ENCODE peak calls at places on chromosome 21, in eight cellular contexts. Y, V, R, D, C, L, I and Z are unnamed samples.

GRCh38 chr21:44548381-44548780 is 2.9 kb downstream of the KRTAP10-2 start:
- DNase-seq in C (no peak), L (no peak), R (no peak), Y (no peak), I (no peak), V (no peak), D (no peak), Z (no peak)

GRCh38 chr21:44547656-44548331 is 3.5 kb downstream of the KRTAP10-2 start:
- DNase-seq in R (no peak), L (peak; percentile 41), Y (no peak), C (no peak), V (no peak), I (no peak), D (no peak), Z (no peak)

GRCh38 chr21:34022557-34023335 is 50.6 kb upstream of the MRPS6 start:
- DNase-seq in Y (no peak), D (no peak), R (no peak), C (no peak), V (peak; percentile 68), L (peak; percentile 28), I (no peak), Z (no peak)

GRCh38 chr21:37564924-37565529 is 198.5 kb downstream of the DYRK1A start:
- DNase-seq in Y (no peak), R (no peak), D (no peak), C (no peak), V (no peak), L (no peak), I (no peak), Z (no peak)

GRCh38 chr21:33355996-33356395 is 31.2 kb downstream of the IFNAR1 start:
- DNase-seq in R (no peak), V (no peak), Y (no peak), L (no peak), I (no peak), C (no peak), D (no peak), Z (no peak)

GRCh38 chr21:38721983-38722382 is 83.7 kb upstream of the ETS2 start:
- DNase-seq in D (no peak), Y (no peak), R (no peak), C (peak; percentile 56), V (no peak), I (no peak), L (no peak), Z (no peak)

GRCh38 chr21:34889287-34889536 is 159.9 kb downstream of the RUNX1 start:
- DNase-seq in R (no peak), V (peak; percentile 75), C (peak; percentile 80), L (peak; percentile 51), D (peak; percentile 78), Y (no peak), I (no peak), Z (no peak)

GRCh38 chr21:44730028-44730395 is 18.6 kb upstream of the TSPEAR start:
- DNase-seq in Y (no peak), D (no peak), V (no peak), L (no peak), R (no peak), C (no peak), I (no peak), Z (no peak)

GRCh38 chr21:34280987-34281386 is 82.8 kb upstream of the KCNE2 start:
- DNase-seq in L (no peak), V (peak; percentile 71), D (no peak), Y (no peak), I (no peak), C (peak; percentile 2), R (no peak), Z (no peak)

GRCh38 chr21:32611471-32611997 is 643 bp downstream of the CFAP298 start:
- DNase-seq in R (no peak), I (no peak), Y (no peak), D (peak; percentile 11), L (peak; percentile 35), C (peak; percentile 17), V (no peak), Z (no peak)

GRCh38 chr21:15491100-15491499 is 238.7 kb upstream of the USP25 start:
- DNase-seq in C (no peak), I (no peak), R (no peak), D (no peak), L (no peak), V (no peak), Y (no peak), Z (no peak)

GRCh38 chr21:25664462-25665070 is 25.5 kb downstream of the JAM2 start:
- DNase-seq in Y (no peak), V (no peak), D (peak; percentile 4), I (no peak), C (no peak), R (no peak), L (no peak), Z (no peak)

GRCh38 chr21:33801424-33802405 is 113.9 kb downstream of the ATP5PO start:
- DNase-seq in Y (peak; percentile 24), R (no peak), D (peak; percentile 26), V (no peak), C (peak; percentile 11), L (no peak), I (no peak), Z (peak; percentile 29)

GRCh38 chr21:26835027-26835713 is 10.0 kb downstream of the ADAMTS1 start:
- DNase-seq in C (peak; percentile 60), Y (peak; percentile 65), R (no peak), V (peak; percentile 74), D (peak; percentile 88), L (no peak), I (no peak), Z (peak; percentile 71)

GRCh38 chr21:38341546-38342012 is 84.8 kb downstream of the KCNJ15 start:
- DNase-seq in C (no peak), R (peak; percentile 63), I (no peak), L (no peak), V (no peak), D (peak; percentile 71), Y (no peak), Z (no peak)

GRCh38 chr21:45863267-45863666 is 118.3 kb upstream of the COL6A1 start:
- DNase-seq in Y (no peak), I (no peak), R (no peak), D (no peak), C (no peak), L (no peak), V (no peak), Z (no peak)
- TF ChIP-seq CTCF in Y (no peak), I (no peak), R (no peak), D (no peak), C (no peak), L (no peak), V (no peak), Z (no peak)

DNA sequence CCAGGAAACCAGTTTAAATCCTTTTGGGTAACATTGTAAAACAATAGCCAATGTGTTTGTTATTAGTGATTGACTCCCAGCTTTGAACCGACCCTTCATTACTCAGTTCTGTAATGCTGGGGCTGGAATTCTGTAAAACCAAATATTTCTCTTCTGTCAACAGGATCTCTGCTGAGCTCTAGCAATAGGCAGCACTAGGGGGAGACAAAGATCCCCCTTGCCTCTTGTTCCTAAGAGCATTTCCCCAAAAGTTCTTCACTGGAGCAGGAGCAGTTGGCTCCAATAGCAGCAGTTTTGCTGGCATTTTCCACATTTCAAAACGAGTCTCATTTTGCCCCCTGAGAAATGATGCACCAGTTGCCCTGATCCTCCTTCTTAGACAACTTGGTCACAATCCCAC is 1671.1 kb downstream of the MRPL39 start:
- DNase-seq in V (no peak), I (no peak), L (no peak), Y (peak; percentile 5), C (peak; percentile 33), D (peak; percentile 25), R (no peak), Z (no peak)
- TF ChIP-seq CTCF in V (no peak), I (peak; percentile 63), L (no peak), Y (peak; percentile 62), C (peak; percentile 43), D (peak; percentile 46), R (no peak), Z (no peak)

DNA sequence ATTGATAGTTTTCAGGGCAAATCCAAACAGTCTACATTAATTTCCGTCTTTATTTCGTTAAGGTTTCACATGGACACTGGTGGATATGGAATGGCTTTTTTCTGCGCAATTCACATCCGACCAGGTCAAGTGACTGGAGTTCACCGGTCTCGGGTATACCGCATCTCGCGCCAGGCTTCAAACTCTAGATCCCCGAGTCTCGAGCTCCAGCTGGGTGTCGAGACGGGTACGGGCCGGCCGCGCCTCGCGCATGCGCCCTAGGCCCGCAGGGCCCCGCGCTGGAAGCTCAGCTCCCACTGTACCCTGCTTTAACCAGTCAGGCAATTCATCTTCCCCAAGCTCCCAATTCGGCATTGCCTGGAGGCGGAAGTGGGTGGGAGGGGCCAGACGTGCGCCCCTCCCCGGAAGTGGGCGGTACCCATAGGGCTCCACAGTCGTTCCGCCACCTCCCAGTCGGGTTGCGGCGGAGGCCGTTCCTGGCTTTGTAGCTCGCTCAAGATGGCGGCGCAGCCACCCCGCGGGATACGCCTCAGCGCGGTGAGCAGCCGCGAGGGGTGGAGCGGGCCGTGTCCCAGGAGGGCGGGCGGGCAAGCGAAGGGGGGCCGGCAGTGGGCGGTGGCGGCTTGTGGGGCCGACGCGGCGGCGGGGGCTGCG is at the start of gene MORC3:
- DNase-seq in C (peak; percentile 99), D (peak; percentile 99), V (peak; percentile 98), L (peak; percentile 97), I (peak; percentile 98), Y (peak; percentile 93), R (peak; percentile 96), Z (peak; percentile 97)
- TF ChIP-seq CTCF in C (no peak), D (no peak), V (no peak), L (no peak), I (no peak), Y (no peak), R (no peak), Z (no peak)

GRCh38 chr21:41768371-41769042 is 1.7 kb upstream of the RIPK4 start:
- DNase-seq in V (peak; percentile 63), C (peak; percentile 53), I (no peak), L (peak; percentile 18), R (peak; percentile 87), Y (peak; percentile 24), D (peak; percentile 49), Z (peak; percentile 68)
- TF ChIP-seq CTCF in V (no peak), C (peak; percentile 40), I (no peak), L (no peak), R (no peak), Y (peak; percentile 58), D (peak; percentile 38), Z (peak; percentile 67)